ENCODE peak calls at places on chromosomes 5 and 9, in eight cellular contexts. One of them, this sample, is unnamed.

GRCh38 chr5:9358961-9359686 is 186.8 kb downstream of the SEMA5A start:
- DNase-seq in psoas muscle: no peak
- DNase-seq in brain microvascular endothelial cell: peak; percentile 72
- DNase-seq in right lobe of liver: no peak
- DNase-seq in cardiac fibroblast: peak; percentile 72
- DNase-seq in astrocyte of the spinal cord: peak; percentile 86
- DNase-seq in GM12865: no peak
- DNase-seq in left ventricle myocardium inferior: no peak
- DNase-seq in this sample: no peak

GRCh38 chr5:37772255-37772654 is 67.6 kb downstream of the GDNF start:
- DNase-seq in psoas muscle: no peak
- DNase-seq in brain microvascular endothelial cell: no peak
- DNase-seq in right lobe of liver: no peak
- DNase-seq in cardiac fibroblast: no peak
- DNase-seq in astrocyte of the spinal cord: no peak
- DNase-seq in GM12865: no peak
- DNase-seq in left ventricle myocardium inferior: no peak
- DNase-seq in this sample: no peak

GRCh38 chr9:6960777-6961176 is 203.0 kb downstream of the KDM4C start:
- DNase-seq in psoas muscle: no peak
- DNase-seq in brain microvascular endothelial cell: no peak
- DNase-seq in right lobe of liver: no peak
- DNase-seq in cardiac fibroblast: no peak
- DNase-seq in astrocyte of the spinal cord: no peak
- DNase-seq in GM12865: no peak
- DNase-seq in left ventricle myocardium inferior: no peak
- DNase-seq in this sample: no peak

GRCh38 chr5:59656351-59657254 is 236.9 kb downstream of the PDE4D start:
- DNase-seq in psoas muscle: no peak
- DNase-seq in brain microvascular endothelial cell: peak; percentile 66
- DNase-seq in right lobe of liver: no peak
- DNase-seq in cardiac fibroblast: no peak
- DNase-seq in astrocyte of the spinal cord: no peak
- DNase-seq in GM12865: peak; percentile 21
- DNase-seq in left ventricle myocardium inferior: no peak
- DNase-seq in this sample: no peak

GRCh38 chr9:5796298-5796697 is 36.6 kb downstream of the ERMP1 start:
- DNase-seq in psoas muscle: no peak
- DNase-seq in brain microvascular endothelial cell: no peak
- DNase-seq in right lobe of liver: no peak
- DNase-seq in cardiac fibroblast: no peak
- DNase-seq in astrocyte of the spinal cord: no peak
- DNase-seq in GM12865: no peak
- DNase-seq in left ventricle myocardium inferior: no peak
- DNase-seq in this sample: no peak

GRCh38 chr9:33106827-33107621 is 30.6 kb upstream of the SMU1 start:
- DNase-seq in psoas muscle: peak; percentile 76
- DNase-seq in brain microvascular endothelial cell: peak; percentile 58
- DNase-seq in right lobe of liver: no peak
- DNase-seq in cardiac fibroblast: peak; percentile 72
- DNase-seq in astrocyte of the spinal cord: peak; percentile 91
- DNase-seq in GM12865: no peak
- DNase-seq in left ventricle myocardium inferior: peak; percentile 58
- DNase-seq in this sample: peak; percentile 78

GRCh38 chr9:135702002-135702721 is at the start of gene KCNT1:
- DNase-seq in psoas muscle: peak; percentile 70
- DNase-seq in brain microvascular endothelial cell: peak; percentile 10
- DNase-seq in right lobe of liver: no peak
- DNase-seq in cardiac fibroblast: peak; percentile 42
- DNase-seq in astrocyte of the spinal cord: peak; percentile 27
- DNase-seq in GM12865: peak; percentile 15
- DNase-seq in left ventricle myocardium inferior: peak; percentile 46
- DNase-seq in this sample: peak; percentile 60

GRCh38 chr9:136847065-136847826 is 2.0 kb upstream of the PHPT1 start:
- DNase-seq in psoas muscle: peak; percentile 75
- DNase-seq in brain microvascular endothelial cell: peak; percentile 19
- DNase-seq in right lobe of liver: no peak
- DNase-seq in cardiac fibroblast: peak; percentile 59
- DNase-seq in astrocyte of the spinal cord: peak; percentile 61
- DNase-seq in GM12865: peak; percentile 30
- DNase-seq in left ventricle myocardium inferior: peak; percentile 82
- DNase-seq in this sample: peak; percentile 71

GRCh38 chr5:83374547-83374946 is 97.0 kb upstream of the VCAN start:
- DNase-seq in psoas muscle: no peak
- DNase-seq in brain microvascular endothelial cell: no peak
- DNase-seq in right lobe of liver: no peak
- DNase-seq in cardiac fibroblast: peak; percentile 73
- DNase-seq in astrocyte of the spinal cord: no peak
- DNase-seq in GM12865: no peak
- DNase-seq in left ventricle myocardium inferior: no peak
- DNase-seq in this sample: peak; percentile 35

GRCh38 chr9:122225323-122226141 is 3.2 kb downstream of the LHX6 start:
- DNase-seq in psoas muscle: no peak
- DNase-seq in brain microvascular endothelial cell: no peak
- DNase-seq in right lobe of liver: no peak
- DNase-seq in cardiac fibroblast: no peak
- DNase-seq in astrocyte of the spinal cord: no peak
- DNase-seq in GM12865: no peak
- DNase-seq in left ventricle myocardium inferior: no peak
- DNase-seq in this sample: no peak

GRCh38 chr5:160468576-160468975 is 46.9 kb downstream of the PTTG1 start:
- DNase-seq in psoas muscle: no peak
- DNase-seq in brain microvascular endothelial cell: no peak
- DNase-seq in right lobe of liver: no peak
- DNase-seq in cardiac fibroblast: no peak
- DNase-seq in astrocyte of the spinal cord: no peak
- DNase-seq in GM12865: no peak
- DNase-seq in left ventricle myocardium inferior: no peak
- DNase-seq in this sample: no peak

GRCh38 chr5:160471761-160472160 is 50.1 kb downstream of the PTTG1 start:
- DNase-seq in psoas muscle: no peak
- DNase-seq in brain microvascular endothelial cell: no peak
- DNase-seq in right lobe of liver: no peak
- DNase-seq in cardiac fibroblast: no peak
- DNase-seq in astrocyte of the spinal cord: no peak
- DNase-seq in GM12865: no peak
- DNase-seq in left ventricle myocardium inferior: no peak
- DNase-seq in this sample: no peak

GRCh38 chr5:160472482-160472881 is 50.8 kb downstream of the PTTG1 start:
- DNase-seq in psoas muscle: no peak
- DNase-seq in brain microvascular endothelial cell: no peak
- DNase-seq in right lobe of liver: no peak
- DNase-seq in cardiac fibroblast: no peak
- DNase-seq in astrocyte of the spinal cord: no peak
- DNase-seq in GM12865: no peak
- DNase-seq in left ventricle myocardium inferior: no peak
- DNase-seq in this sample: no peak

GRCh38 chr5:160469156-160470144 is 47.8 kb downstream of the PTTG1 start:
- DNase-seq in psoas muscle: no peak
- DNase-seq in brain microvascular endothelial cell: peak; percentile 64
- DNase-seq in right lobe of liver: no peak
- DNase-seq in cardiac fibroblast: peak; percentile 47
- DNase-seq in astrocyte of the spinal cord: no peak
- DNase-seq in GM12865: no peak
- DNase-seq in left ventricle myocardium inferior: no peak
- DNase-seq in this sample: no peak

DNA sequence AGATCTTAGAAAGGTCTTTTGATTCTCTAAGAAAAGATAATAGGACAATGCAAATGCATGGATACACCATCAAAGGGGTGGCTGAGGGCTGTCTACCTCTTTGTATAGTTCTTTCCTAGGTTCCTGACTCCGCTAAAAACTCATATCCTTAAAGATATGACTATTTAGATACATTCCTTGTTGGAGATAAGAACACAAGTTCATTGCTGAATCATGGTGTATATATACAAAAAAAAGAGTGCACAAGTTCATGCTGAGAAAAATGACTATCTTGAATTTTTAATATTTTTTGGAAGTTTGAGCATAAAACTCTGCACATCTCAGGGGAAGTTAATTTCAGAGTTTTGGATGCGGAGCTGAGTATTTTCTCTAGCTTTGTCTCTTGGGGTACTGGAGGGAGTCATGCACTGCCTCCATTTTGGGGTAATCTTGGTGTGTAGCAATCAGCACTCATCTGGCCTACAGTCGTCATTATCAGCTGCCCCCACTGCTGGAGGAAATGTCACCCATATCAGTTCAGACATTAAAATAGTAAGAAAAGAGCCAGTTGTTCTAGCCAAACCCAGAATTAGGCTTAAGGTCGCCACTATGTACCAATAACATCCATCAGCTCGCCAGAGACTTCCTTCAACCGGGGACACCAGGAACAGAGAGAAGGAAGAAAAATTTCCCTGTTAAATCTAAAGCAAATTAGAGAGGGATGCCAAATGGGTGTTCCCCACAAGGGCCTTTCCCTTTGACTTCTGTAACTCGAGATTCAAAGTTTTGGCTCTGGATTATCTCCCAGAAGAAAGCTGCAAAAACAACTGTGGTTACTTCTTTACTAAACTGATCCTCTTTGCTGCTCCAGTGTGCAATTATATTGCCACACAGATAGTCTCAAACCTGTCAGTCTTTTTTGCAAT is 49.0 kb downstream of the PTTG1 start:
- DNase-seq in psoas muscle: no peak
- DNase-seq in brain microvascular endothelial cell: peak; percentile 59
- DNase-seq in right lobe of liver: no peak
- DNase-seq in cardiac fibroblast: peak; percentile 53
- DNase-seq in astrocyte of the spinal cord: peak; percentile 52
- DNase-seq in GM12865: peak; percentile 46
- DNase-seq in left ventricle myocardium inferior: no peak
- DNase-seq in this sample: peak; percentile 7
- H3K4me3 ChIP-seq in psoas muscle: no peak overlapping the region
- H3K4me3 ChIP-seq in brain microvascular endothelial cell: no peak overlapping the region
- H3K4me3 ChIP-seq in right lobe of liver: no peak overlapping the region
- H3K4me3 ChIP-seq in cardiac fibroblast: peak overlapping the region; percentile 51
- H3K4me3 ChIP-seq in astrocyte of the spinal cord: no peak overlapping the region
- H3K4me3 ChIP-seq in GM12865: peak overlapping the region; percentile 97
- H3K4me3 ChIP-seq in left ventricle myocardium inferior: no peak overlapping the region
- H3K4me3 ChIP-seq in this sample: no peak overlapping the region

GRCh38 chr9:70945301-70945700 is 176.1 kb downstream of the TRPM3 start:
- DNase-seq in psoas muscle: no peak
- DNase-seq in brain microvascular endothelial cell: no peak
- DNase-seq in right lobe of liver: no peak
- DNase-seq in cardiac fibroblast: no peak
- DNase-seq in astrocyte of the spinal cord: peak; percentile 37
- DNase-seq in GM12865: no peak
- DNase-seq in left ventricle myocardium inferior: no peak
- DNase-seq in this sample: no peak
- H3K4me3 ChIP-seq in psoas muscle: no peak overlapping the region
- H3K4me3 ChIP-seq in brain microvascular endothelial cell: no peak overlapping the region
- H3K4me3 ChIP-seq in right lobe of liver: no peak overlapping the region
- H3K4me3 ChIP-seq in cardiac fibroblast: no peak overlapping the region
- H3K4me3 ChIP-seq in astrocyte of the spinal cord: no peak overlapping the region
- H3K4me3 ChIP-seq in GM12865: no peak overlapping the region
- H3K4me3 ChIP-seq in left ventricle myocardium inferior: no peak overlapping the region
- H3K4me3 ChIP-seq in this sample: no peak overlapping the region

GRCh38 chr5:146748533-146748932 is 130.0 kb downstream of the PPP2R2B start:
- DNase-seq in psoas muscle: no peak
- DNase-seq in brain microvascular endothelial cell: no peak
- DNase-seq in right lobe of liver: no peak
- DNase-seq in cardiac fibroblast: no peak
- DNase-seq in astrocyte of the spinal cord: no peak
- DNase-seq in GM12865: no peak
- DNase-seq in left ventricle myocardium inferior: no peak
- DNase-seq in this sample: no peak
- H3K4me3 ChIP-seq in psoas muscle: no peak overlapping the region
- H3K4me3 ChIP-seq in brain microvascular endothelial cell: no peak overlapping the region
- H3K4me3 ChIP-seq in right lobe of liver: no peak overlapping the region
- H3K4me3 ChIP-seq in cardiac fibroblast: no peak overlapping the region
- H3K4me3 ChIP-seq in astrocyte of the spinal cord: no peak overlapping the region
- H3K4me3 ChIP-seq in GM12865: no peak overlapping the region
- H3K4me3 ChIP-seq in left ventricle myocardium inferior: no peak overlapping the region
- H3K4me3 ChIP-seq in this sample: no peak overlapping the region

DNA sequence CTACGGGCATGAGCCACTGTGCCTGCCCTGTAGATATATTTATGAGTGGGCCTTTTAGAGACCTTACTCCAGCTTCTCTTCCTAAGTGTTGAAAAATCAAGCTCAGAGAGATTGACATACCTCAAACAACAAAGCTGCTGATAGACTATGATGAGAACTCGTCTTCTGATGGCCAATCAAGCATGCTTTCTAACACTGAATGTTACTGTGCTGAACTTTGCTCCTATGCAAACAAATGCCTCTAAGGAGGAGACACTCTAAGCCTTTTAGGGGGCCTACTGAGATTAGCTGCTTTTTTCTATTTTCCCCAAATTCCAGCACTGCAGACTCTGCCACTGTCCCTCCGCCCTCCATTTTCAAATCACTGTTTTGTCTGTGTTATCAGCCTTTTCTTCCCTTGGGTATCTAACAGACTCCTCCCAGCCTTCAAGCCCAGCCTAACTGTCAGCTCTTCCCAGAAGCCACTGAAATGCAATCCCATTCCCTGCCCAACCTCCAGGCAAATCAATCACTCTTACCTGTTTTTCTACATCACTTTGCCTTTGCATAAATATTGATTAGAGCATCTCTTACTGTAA is 39.5 kb downstream of the TXNDC8 start:
- DNase-seq in psoas muscle: no peak
- DNase-seq in brain microvascular endothelial cell: no peak
- DNase-seq in right lobe of liver: no peak
- DNase-seq in cardiac fibroblast: no peak
- DNase-seq in astrocyte of the spinal cord: no peak
- DNase-seq in GM12865: no peak
- DNase-seq in left ventricle myocardium inferior: no peak
- DNase-seq in this sample: no peak
- H3K4me3 ChIP-seq in psoas muscle: no peak overlapping the region
- H3K4me3 ChIP-seq in brain microvascular endothelial cell: no peak overlapping the region
- H3K4me3 ChIP-seq in right lobe of liver: no peak overlapping the region
- H3K4me3 ChIP-seq in cardiac fibroblast: no peak overlapping the region
- H3K4me3 ChIP-seq in astrocyte of the spinal cord: no peak overlapping the region
- H3K4me3 ChIP-seq in GM12865: no peak overlapping the region
- H3K4me3 ChIP-seq in left ventricle myocardium inferior: no peak overlapping the region
- H3K4me3 ChIP-seq in this sample: no peak overlapping the region

GRCh38 chr9:129665008-129665771 is at the start of gene PRRX2:
- DNase-seq in psoas muscle: no peak
- DNase-seq in brain microvascular endothelial cell: no peak
- DNase-seq in right lobe of liver: no peak
- DNase-seq in cardiac fibroblast: no peak
- DNase-seq in astrocyte of the spinal cord: peak; percentile 19
- DNase-seq in GM12865: no peak
- DNase-seq in left ventricle myocardium inferior: peak; percentile 22
- DNase-seq in this sample: peak; percentile 44

GRCh38 chr9:129666575-129666974 is 1.1 kb downstream of the PRRX2 start:
- DNase-seq in psoas muscle: no peak
- DNase-seq in brain microvascular endothelial cell: no peak
- DNase-seq in right lobe of liver: no peak
- DNase-seq in cardiac fibroblast: no peak
- DNase-seq in astrocyte of the spinal cord: no peak
- DNase-seq in GM12865: no peak
- DNase-seq in left ventricle myocardium inferior: no peak
- DNase-seq in this sample: no peak

GRCh38 chr9:129665814-129666511 is 516 bp downstream of the PRRX2 start:
- DNase-seq in psoas muscle: no peak
- DNase-seq in brain microvascular endothelial cell: no peak
- DNase-seq in right lobe of liver: no peak
- DNase-seq in cardiac fibroblast: no peak
- DNase-seq in astrocyte of the spinal cord: no peak
- DNase-seq in GM12865: no peak
- DNase-seq in left ventricle myocardium inferior: no peak
- DNase-seq in this sample: no peak

GRCh38 chr9:129667378-129667777 is 1.9 kb downstream of the PRRX2 start:
- DNase-seq in psoas muscle: no peak
- DNase-seq in brain microvascular endothelial cell: no peak
- DNase-seq in right lobe of liver: no peak
- DNase-seq in cardiac fibroblast: no peak
- DNase-seq in astrocyte of the spinal cord: no peak
- DNase-seq in GM12865: no peak
- DNase-seq in left ventricle myocardium inferior: no peak
- DNase-seq in this sample: no peak

GRCh38 chr9:129664664-129665007 is 811 bp upstream of the PRRX2 start:
- DNase-seq in psoas muscle: no peak
- DNase-seq in brain microvascular endothelial cell: no peak
- DNase-seq in right lobe of liver: no peak
- DNase-seq in cardiac fibroblast: no peak
- DNase-seq in astrocyte of the spinal cord: no peak
- DNase-seq in GM12865: no peak
- DNase-seq in left ventricle myocardium inferior: no peak
- DNase-seq in this sample: no peak
- H3K4me3 ChIP-seq in psoas muscle: peak overlapping the region; percentile 47
- H3K4me3 ChIP-seq in brain microvascular endothelial cell: no peak overlapping the region
- H3K4me3 ChIP-seq in right lobe of liver: no peak overlapping the region
- H3K4me3 ChIP-seq in cardiac fibroblast: no peak overlapping the region
- H3K4me3 ChIP-seq in astrocyte of the spinal cord: no peak overlapping the region
- H3K4me3 ChIP-seq in GM12865: no peak overlapping the region
- H3K4me3 ChIP-seq in left ventricle myocardium inferior: peak overlapping the region; percentile 61
- H3K4me3 ChIP-seq in this sample: peak overlapping the region; percentile 50

This sample was measured in heart right ventricle.